ENCODE peak calls at places on chromosomes 16 and 17, in ten cellular contexts. One of them, this sample, is unnamed.

GRCh38 chr17:27783951-27784350 is 16.4 kb downstream of the NOS2 start:
- DNase-seq in left lung: no peak
- DNase-seq in transverse colon: no peak
- DNase-seq in A549: no peak
- DNase-seq in gastrocnemius medialis: no peak
- DNase-seq in IMR-90: no peak
- DNase-seq in neuronal stem cell: no peak
- DNase-seq in adrenal gland: no peak
- DNase-seq in aorta: no peak
- DNase-seq in ovary: no peak
- DNase-seq in this sample: no peak

GRCh38 chr16:88982286-88983084 is 5.5 kb upstream of the CBFA2T3 start:
- DNase-seq in aorta: no peak
- DNase-seq in IMR-90: no peak
- DNase-seq in neuronal stem cell: no peak
- DNase-seq in A549: no peak
- DNase-seq in left lung: peak; percentile 69
- DNase-seq in gastrocnemius medialis: no peak
- DNase-seq in transverse colon: no peak
- DNase-seq in adrenal gland: no peak
- DNase-seq in ovary: no peak
- DNase-seq in this sample: no peak

GRCh38 chr16:23131841-23132576 is 17.2 kb downstream of the USP31 start:
- DNase-seq in adrenal gland: no peak
- DNase-seq in neuronal stem cell: no peak
- DNase-seq in gastrocnemius medialis: no peak
- DNase-seq in ovary: no peak
- DNase-seq in transverse colon: no peak
- DNase-seq in A549: no peak
- DNase-seq in aorta: no peak
- DNase-seq in IMR-90: no peak
- DNase-seq in left lung: no peak
- DNase-seq in this sample: no peak

GRCh38 chr16:51355195-51355594 is 204.1 kb upstream of the SALL1 start:
- DNase-seq in left lung: no peak
- DNase-seq in gastrocnemius medialis: no peak
- DNase-seq in transverse colon: no peak
- DNase-seq in IMR-90: no peak
- DNase-seq in ovary: no peak
- DNase-seq in A549: no peak
- DNase-seq in neuronal stem cell: no peak
- DNase-seq in adrenal gland: no peak
- DNase-seq in aorta: no peak
- DNase-seq in this sample: no peak

GRCh38 chr16:28297308-28297707 is 5.0 kb downstream of the SBK1 start:
- DNase-seq in left lung: no peak
- DNase-seq in transverse colon: no peak
- DNase-seq in aorta: no peak
- DNase-seq in IMR-90: no peak
- DNase-seq in gastrocnemius medialis: no peak
- DNase-seq in ovary: no peak
- DNase-seq in A549: no peak
- DNase-seq in neuronal stem cell: no peak
- DNase-seq in adrenal gland: no peak
- DNase-seq in this sample: no peak

GRCh38 chr17:73749337-73749807 is 105.1 kb upstream of the SDK2 start:
- DNase-seq in A549: no peak
- DNase-seq in aorta: no peak
- DNase-seq in ovary: no peak
- DNase-seq in adrenal gland: no peak
- DNase-seq in left lung: no peak
- DNase-seq in IMR-90: no peak
- DNase-seq in gastrocnemius medialis: no peak
- DNase-seq in transverse colon: no peak
- DNase-seq in neuronal stem cell: no peak
- DNase-seq in this sample: no peak

GRCh38 chr16:27745348-27745747 is 195.4 kb downstream of the KATNIP start:
- DNase-seq in left lung: no peak
- DNase-seq in gastrocnemius medialis: no peak
- DNase-seq in transverse colon: no peak
- DNase-seq in A549: peak; percentile 25
- DNase-seq in neuronal stem cell: no peak
- DNase-seq in aorta: no peak
- DNase-seq in ovary: no peak
- DNase-seq in adrenal gland: no peak
- DNase-seq in IMR-90: peak; percentile 23
- DNase-seq in this sample: no peak

GRCh38 chr17:51164911-51165679 is 1.1 kb upstream of the NME2 start:
- DNase-seq in A549: peak; percentile 28
- DNase-seq in adrenal gland: peak; percentile 20
- DNase-seq in neuronal stem cell: no peak
- DNase-seq in IMR-90: no peak
- DNase-seq in gastrocnemius medialis: no peak
- DNase-seq in transverse colon: no peak
- DNase-seq in ovary: peak; percentile 44
- DNase-seq in aorta: peak; percentile 63
- DNase-seq in left lung: no peak
- DNase-seq in this sample: no peak

GRCh38 chr16:85616608-85617311 is 3.6 kb downstream of the GSE1 start:
- DNase-seq in adrenal gland: peak; percentile 88
- DNase-seq in IMR-90: no peak
- DNase-seq in A549: no peak
- DNase-seq in gastrocnemius medialis: no peak
- DNase-seq in ovary: no peak
- DNase-seq in left lung: peak; percentile 92
- DNase-seq in transverse colon: peak; percentile 63
- DNase-seq in neuronal stem cell: no peak
- DNase-seq in aorta: peak; percentile 77
- DNase-seq in this sample: no peak

GRCh38 chr16:24988593-24989338 is 26.4 kb downstream of the ARHGAP17 start:
- DNase-seq in adrenal gland: peak; percentile 48
- DNase-seq in gastrocnemius medialis: no peak
- DNase-seq in transverse colon: peak; percentile 81
- DNase-seq in neuronal stem cell: no peak
- DNase-seq in left lung: no peak
- DNase-seq in aorta: no peak
- DNase-seq in ovary: no peak
- DNase-seq in IMR-90: peak; percentile 76
- DNase-seq in A549: peak; percentile 49
- DNase-seq in this sample: peak; percentile 79

GRCh38 chr16:86534779-86535605 is 20.0 kb downstream of the MTHFSD start:
- DNase-seq in IMR-90: no peak
- DNase-seq in aorta: no peak
- DNase-seq in left lung: peak; percentile 37
- DNase-seq in transverse colon: no peak
- DNase-seq in A549: no peak
- DNase-seq in adrenal gland: no peak
- DNase-seq in ovary: no peak
- DNase-seq in gastrocnemius medialis: no peak
- DNase-seq in neuronal stem cell: no peak
- DNase-seq in this sample: no peak

GRCh38 chr17:19285218-19285900 is 48.2 kb downstream of the EPN2 start:
- DNase-seq in neuronal stem cell: no peak
- DNase-seq in adrenal gland: no peak
- DNase-seq in transverse colon: no peak
- DNase-seq in A549: no peak
- DNase-seq in IMR-90: no peak
- DNase-seq in left lung: no peak
- DNase-seq in ovary: no peak
- DNase-seq in gastrocnemius medialis: no peak
- DNase-seq in aorta: no peak
- DNase-seq in this sample: no peak

GRCh38 chr16:47018223-47018891 is 44.9 kb upstream of the DNAJA2 start:
- DNase-seq in ovary: no peak
- DNase-seq in neuronal stem cell: peak; percentile 35
- DNase-seq in IMR-90: peak; percentile 10
- DNase-seq in gastrocnemius medialis: no peak
- DNase-seq in left lung: no peak
- DNase-seq in A549: peak; percentile 75
- DNase-seq in aorta: no peak
- DNase-seq in transverse colon: peak; percentile 66
- DNase-seq in adrenal gland: peak; percentile 63
- DNase-seq in this sample: peak; percentile 18

GRCh38 chr16:1781758-1782407 is 488 bp downstream of the SPSB3 start:
- DNase-seq in transverse colon: peak; percentile 37
- DNase-seq in ovary: peak; percentile 48
- DNase-seq in A549: no peak
- DNase-seq in neuronal stem cell: peak; percentile 14
- DNase-seq in aorta: peak; percentile 64
- DNase-seq in IMR-90: peak; percentile 6
- DNase-seq in adrenal gland: no peak
- DNase-seq in left lung: peak; percentile 85
- DNase-seq in gastrocnemius medialis: no peak
- DNase-seq in this sample: peak; percentile 37

DNA sequence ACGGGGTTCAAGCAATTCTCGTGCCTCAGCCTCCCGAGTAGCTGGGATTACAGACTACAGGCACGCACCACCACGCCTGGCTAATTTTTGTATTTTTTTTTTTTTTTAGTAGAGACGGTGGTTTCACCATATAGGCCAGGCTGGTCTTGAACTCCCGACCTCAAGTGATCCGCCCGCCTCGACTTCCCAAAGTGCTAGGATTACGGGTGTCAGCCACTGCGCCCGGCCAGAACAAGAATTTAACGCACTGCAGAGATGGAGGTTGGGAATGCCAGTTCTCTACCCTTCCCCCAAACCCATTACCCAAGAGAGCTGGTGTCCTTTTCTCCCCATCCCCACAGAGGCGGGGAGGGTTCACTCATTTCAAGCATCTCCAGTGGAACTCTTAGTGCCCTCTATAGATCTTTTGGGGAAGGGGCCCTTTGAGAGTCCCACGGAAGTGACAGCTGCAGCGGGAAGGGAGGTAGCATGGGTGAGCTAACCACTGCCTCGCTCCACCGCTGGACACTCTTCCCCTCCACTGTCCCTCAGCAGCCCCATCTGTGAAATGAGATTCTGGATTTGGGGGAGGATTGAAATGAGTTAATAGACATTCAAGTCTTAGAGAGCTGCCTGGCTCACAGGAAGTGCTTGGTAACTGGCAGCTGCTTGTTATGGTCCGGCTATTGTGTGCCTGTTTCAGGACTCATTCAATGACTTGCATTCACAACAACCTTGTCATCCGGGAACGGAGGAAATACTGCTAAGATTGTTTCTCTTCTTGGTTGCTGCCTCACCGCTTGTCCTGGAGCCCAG is 3.5 kb upstream of the UBALD2 start:
- DNase-seq in left lung: peak; percentile 30
- DNase-seq in neuronal stem cell: no peak
- DNase-seq in IMR-90: peak; percentile 66
- DNase-seq in gastrocnemius medialis: no peak
- DNase-seq in aorta: no peak
- DNase-seq in ovary: no peak
- DNase-seq in A549: no peak
- DNase-seq in adrenal gland: no peak
- DNase-seq in transverse colon: no peak
- DNase-seq in this sample: no peak
- H3K4me1 ChIP-seq in left lung: peaks cover 57% of the 10 kb centered on the region
- H3K4me1 ChIP-seq in neuronal stem cell: peaks cover 17% of the 10 kb centered on the region
- H3K4me1 ChIP-seq in IMR-90: peaks cover 2% of the 10 kb centered on the region
- H3K4me1 ChIP-seq in gastrocnemius medialis: peaks cover 23% of the 10 kb centered on the region
- H3K4me1 ChIP-seq in aorta: no peaks in the 10 kb centered on the region
- H3K4me1 ChIP-seq in ovary: peaks cover under 1% of the 10 kb centered on the region
- H3K4me1 ChIP-seq in A549: peaks cover 10% of the 10 kb centered on the region
- H3K4me1 ChIP-seq in adrenal gland: peaks cover 19% of the 10 kb centered on the region
- H3K4me1 ChIP-seq in transverse colon: peaks cover 36% of the 10 kb centered on the region
- H3K4me1 ChIP-seq in this sample: peaks cover 7% of the 10 kb centered on the region

DNA sequence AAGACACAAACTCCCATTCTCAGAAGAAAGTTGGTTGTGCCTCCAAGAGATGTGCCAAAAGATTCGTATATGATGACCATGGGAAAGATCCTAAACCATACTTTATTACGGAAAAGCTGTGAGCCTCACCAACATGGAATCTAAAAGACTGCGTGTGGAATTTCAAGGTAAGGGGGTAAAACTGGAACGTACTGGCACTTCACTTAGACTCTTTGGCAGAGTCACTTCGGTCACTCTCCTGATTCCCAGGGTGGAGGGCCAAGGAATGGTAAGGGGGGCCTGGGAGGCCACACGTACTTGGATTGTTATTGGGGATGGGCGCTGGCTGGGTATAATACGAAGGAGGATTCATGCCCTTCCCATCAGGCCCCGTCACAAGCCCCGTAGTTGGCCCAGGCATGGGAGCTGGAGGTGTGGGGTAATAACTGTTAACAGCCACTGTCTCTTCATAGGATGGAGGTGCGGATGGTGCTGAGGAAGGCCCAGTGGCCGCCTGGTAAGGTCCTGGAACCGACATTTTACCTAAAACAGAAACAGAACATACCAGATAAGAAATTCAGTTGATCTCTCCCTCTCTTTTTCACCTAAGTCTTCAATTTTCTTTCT is 30.4 kb downstream of the LITAF start:
- DNase-seq in transverse colon: no peak
- DNase-seq in A549: peak; percentile 42
- DNase-seq in IMR-90: no peak
- DNase-seq in gastrocnemius medialis: no peak
- DNase-seq in adrenal gland: no peak
- DNase-seq in left lung: no peak
- DNase-seq in aorta: no peak
- DNase-seq in ovary: no peak
- DNase-seq in neuronal stem cell: no peak
- DNase-seq in this sample: no peak
- H3K27ac ChIP-seq in transverse colon: no peak overlapping the region
- H3K27ac ChIP-seq in A549: no peak overlapping the region
- H3K27ac ChIP-seq in IMR-90: no peak overlapping the region
- H3K27ac ChIP-seq in gastrocnemius medialis: no peak overlapping the region
- H3K27ac ChIP-seq in adrenal gland: no peak overlapping the region
- H3K27ac ChIP-seq in left lung: no peak overlapping the region
- H3K27ac ChIP-seq in aorta: no peak overlapping the region
- H3K27ac ChIP-seq in ovary: no peak overlapping the region
- H3K27ac ChIP-seq in neuronal stem cell: no peak overlapping the region
- H3K27ac ChIP-seq in this sample: no peak overlapping the region

DNA sequence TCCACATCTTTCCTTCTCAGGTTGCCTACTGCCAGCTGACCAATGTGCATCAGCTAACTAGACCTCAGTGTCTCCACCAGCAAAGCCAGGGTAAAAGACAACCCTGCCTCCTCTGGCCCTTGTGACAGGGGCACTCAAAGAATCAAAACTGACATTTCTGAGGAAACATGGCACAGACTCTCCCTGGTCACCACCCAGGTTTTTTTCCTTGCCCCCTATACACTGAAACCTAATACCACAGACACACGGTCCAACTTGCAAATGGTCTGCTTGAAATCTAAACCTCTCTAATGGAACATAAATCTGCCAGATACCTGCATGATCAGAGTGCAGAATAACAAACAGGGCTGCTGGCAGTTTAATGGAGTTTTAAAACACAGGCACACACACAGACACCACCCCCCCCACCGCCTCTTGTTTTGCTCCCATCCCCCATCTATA is 19.5 kb upstream of the CORO6 start:
- DNase-seq in gastrocnemius medialis: peak; percentile 89
- DNase-seq in IMR-90: no peak
- DNase-seq in left lung: no peak
- DNase-seq in aorta: no peak
- DNase-seq in neuronal stem cell: no peak
- DNase-seq in A549: no peak
- DNase-seq in ovary: no peak
- DNase-seq in adrenal gland: no peak
- DNase-seq in transverse colon: no peak
- DNase-seq in this sample: no peak
- H3K4me1 ChIP-seq in gastrocnemius medialis: peaks cover 77% of the 10 kb centered on the region
- H3K4me1 ChIP-seq in IMR-90: peaks cover 25% of the 10 kb centered on the region
- H3K4me1 ChIP-seq in left lung: peaks cover 79% of the 10 kb centered on the region
- H3K4me1 ChIP-seq in aorta: no peaks in the 10 kb centered on the region
- H3K4me1 ChIP-seq in neuronal stem cell: peaks cover 4% of the 10 kb centered on the region
- H3K4me1 ChIP-seq in A549: peaks cover 47% of the 10 kb centered on the region
- H3K4me1 ChIP-seq in ovary: peaks cover 7% of the 10 kb centered on the region
- H3K4me1 ChIP-seq in adrenal gland: peaks cover 34% of the 10 kb centered on the region
- H3K4me1 ChIP-seq in transverse colon: peaks cover 4% of the 10 kb centered on the region
- H3K4me1 ChIP-seq in this sample: peaks cover 32% of the 10 kb centered on the region

GRCh38 chr16:48948911-48949310 is 332.7 kb downstream of the CBLN1 start:
- DNase-seq in A549: no peak
- DNase-seq in IMR-90: no peak
- DNase-seq in aorta: no peak
- DNase-seq in transverse colon: no peak
- DNase-seq in adrenal gland: no peak
- DNase-seq in neuronal stem cell: no peak
- DNase-seq in gastrocnemius medialis: no peak
- DNase-seq in ovary: no peak
- DNase-seq in left lung: no peak
- DNase-seq in this sample: no peak
- H3K27ac ChIP-seq in A549: no peak overlapping the region
- H3K27ac ChIP-seq in IMR-90: no peak overlapping the region
- H3K27ac ChIP-seq in aorta: no peak overlapping the region
- H3K27ac ChIP-seq in transverse colon: no peak overlapping the region
- H3K27ac ChIP-seq in adrenal gland: no peak overlapping the region
- H3K27ac ChIP-seq in neuronal stem cell: no peak overlapping the region
- H3K27ac ChIP-seq in gastrocnemius medialis: no peak overlapping the region
- H3K27ac ChIP-seq in ovary: no peak overlapping the region
- H3K27ac ChIP-seq in left lung: no peak overlapping the region
- H3K27ac ChIP-seq in this sample: no peak overlapping the region